ENCODE peak calls at places on chromosome 10, in six cellular contexts. P is type B pancreatic cell, X is fibroblast of the aortic adventitia, T is MCF 10A, I is amniotic epithelial cell, E is B cell. R is an unnamed sample.

GRCh38 chr10:118698421-118698820 is 56.3 kb downstream of the CACUL1 start:
- DNase-seq in E (no peak), I (peak), T (peak), X (peak), P (no peak), R (peak)

GRCh38 chr10:89032141-89032814 is 41.7 kb downstream of the FAS start:
- DNase-seq in T (peak), X (peak), I (peak), P (no peak), E (no peak), R (no peak)

GRCh38 chr10:63343476-63343875 is 122.3 kb downstream of the JMJD1C start:
- DNase-seq in P (no peak), T (no peak), I (no peak), E (no peak), X (no peak), R (no peak)

GRCh38 chr10:25725917-25726716 is 207.9 kb upstream of the MYO3A start:
- DNase-seq in X (peak), T (peak), E (peak), I (peak), P (no peak), R (no peak)

GRCh38 chr10:105149371-105149871 is 508.3 kb downstream of the SORCS3 start:
- DNase-seq in E (no peak), T (peak), X (peak), P (no peak), I (peak), R (no peak)

GRCh38 chr10:86066696-86067095 is 299.9 kb downstream of the GRID1 start:
- DNase-seq in X (no peak), I (no peak), E (no peak), T (no peak), P (no peak), R (no peak)

GRCh38 chr10:104300736-104301292 is 31.8 kb downstream of the GSTO2 start:
- DNase-seq in I (peak), X (peak), T (peak), P (no peak), E (no peak), R (no peak)

GRCh38 chr10:100065084-100065660 is 16.5 kb downstream of the CPN1 start:
- DNase-seq in P (no peak), I (no peak), X (no peak), T (no peak), E (no peak), R (no peak)

GRCh38 chr10:28925154-28925663 is 247.9 kb downstream of the BAMBI start:
- DNase-seq in P (no peak), E (no peak), T (no peak), I (no peak), X (peak), R (peak)

GRCh38 chr10:14476641-14477407 is 146.1 kb upstream of the FRMD4A start:
- DNase-seq in X (peak), T (no peak), E (no peak), I (peak), P (no peak), R (no peak)

GRCh38 chr10:37010741-37011140 is 114.7 kb upstream of the ANKRD30A start:
- DNase-seq in I (no peak), X (no peak), T (no peak), P (no peak), E (no peak), R (no peak)

GRCh38 chr10:44979281-44980181 is 922 bp upstream of the DEPP1 start:
- DNase-seq in X (no peak), E (no peak), P (no peak), I (no peak), T (peak), R (no peak)

GRCh38 chr10:102894491-102895213 is 23.4 kb upstream of the CNNM2 start:
- DNase-seq in E (no peak), I (no peak), T (no peak), P (no peak), X (no peak), R (no peak)

GRCh38 chr10:101749033-101749432 is 26.9 kb downstream of the FGF8 start:
- DNase-seq in P (no peak), X (no peak), T (no peak), I (peak), E (no peak), R (no peak)

GRCh38 chr10:122331615-122332446 is 42.7 kb upstream of the PLEKHA1 start:
- DNase-seq in X (no peak), T (no peak), P (peak), E (no peak), I (no peak), R (no peak)

GRCh38 chr10:27745719-27746363 is at the start of gene MKX:
- DNase-seq in P (peak), T (no peak), I (no peak), E (peak), X (no peak), R (no peak)

GRCh38 chr10:96789571-96790108 is 42.5 kb upstream of the LCOR start:
- DNase-seq in P (no peak), T (peak), E (peak), X (peak), I (peak), R (no peak)

GRCh38 chr10:100983868-100984669 is 3.2 kb downstream of the MRPL43 start:
- DNase-seq in P (no peak), X (no peak), T (no peak), E (no peak), I (no peak), R (no peak)

GRCh38 chr10:70672165-70672992 is at the start of gene ADAMTS14:
- DNase-seq in P (no peak), X (peak), I (no peak), T (no peak), E (no peak), R (no peak)

GRCh38 chr10:47165711-47166404 is 134.1 kb upstream of the GDF10 start:
- DNase-seq in P (peak), X (peak), I (peak), T (peak), E (peak), R (peak)

GRCh38 chr10:10131984-10132383 is 885.7 kb upstream of the CELF2 start:
- DNase-seq in X (peak), P (no peak), T (no peak), E (no peak), I (peak), R (no peak)

GRCh38 chr10:95832216-95833037 is 75.3 kb upstream of the CC2D2B start:
- DNase-seq in E (peak), T (no peak), I (no peak), X (no peak), P (no peak), R (no peak)

GRCh38 chr10:122254831-122255230 is 16.3 kb upstream of the BTBD16 start:
- DNase-seq in I (no peak), X (no peak), P (no peak), E (no peak), T (no peak), R (no peak)

GRCh38 chr10:88361494-88361893 is 221.6 kb downstream of the RNLS start:
- DNase-seq in P (no peak), T (no peak), I (no peak), X (peak), E (no peak), R (no peak)

GRCh38 chr10:132743925-132744490 is 41.9 kb downstream of the NKX6-2 start:
- DNase-seq in E (no peak), P (no peak), T (no peak), I (peak), X (no peak), R (no peak)

GRCh38 chr10:107163904-107164861 is at the start of gene SORCS1:
- DNase-seq in P (peak), X (no peak), T (no peak), I (no peak), E (no peak), R (no peak)

GRCh38 chr10:119190954-119191619 is 12.5 kb upstream of the PRDX3 start:
- DNase-seq in E (no peak), T (no peak), P (no peak), I (no peak), X (no peak), R (no peak)

GRCh38 chr10:47255033-47255813 is 44.8 kb upstream of the GDF10 start:
- DNase-seq in X (no peak), T (no peak), E (no peak), P (no peak), I (no peak), R (no peak)

GRCh38 chr10:99849057-99849456 is 66.6 kb downstream of the ABCC2 start:
- DNase-seq in P (no peak), X (no peak), E (no peak), T (no peak), I (no peak), R (no peak)

GRCh38 chr10:112525215-112525614 is 78.2 kb downstream of the VTI1A start:
- DNase-seq in P (no peak), I (peak), T (peak), X (no peak), E (no peak), R (no peak)

GRCh38 chr10:125820705-125821104 is 2.4 kb downstream of the UROS start:
- DNase-seq in X (no peak), I (no peak), T (no peak), E (no peak), P (no peak), R (no peak)

GRCh38 chr10:3043512-3044368 is 23.6 kb upstream of the PFKP start:
- DNase-seq in X (peak), E (peak), I (peak), P (no peak), T (peak), R (no peak)

R was measured in esophagus muscularis mucosa.